ENCODE peak calls at places on chromosomes 13 and 19, in five cellular contexts. W is endodermal cell, L is tibial nerve, P is NB4, A is ovary. F is an unnamed sample.

GRCh38 chr13:30802953-30803478 is 67.7 kb downstream of the ALOX5AP start:
- DNase-seq in W (peak), L (peak), P (peak), A (peak), F (peak)

GRCh38 chr19:6491802-6492592 is 10.1 kb downstream of the TUBB4A start:
- DNase-seq in W (no peak), L (no peak), P (no peak), A (no peak), F (no peak)

GRCh38 chr19:1882089-1882785 is 3.1 kb downstream of the ABHD17A start:
- DNase-seq in W (no peak), L (no peak), P (no peak), A (peak), F (peak)

GRCh38 chr13:105996391-105997028 is 539.0 kb downstream of the EFNB2 start:
- DNase-seq in W (no peak), L (no peak), P (no peak), A (no peak), F (no peak)

GRCh38 chr13:53405616-53406015 is 377.0 kb downstream of the OLFM4 start:
- DNase-seq in W (peak), L (no peak), P (no peak), A (no peak), F (no peak)

GRCh38 chr13:30052127-30052526 is 201.7 kb upstream of the UBL3 start:
- DNase-seq in W (peak), L (no peak), P (peak), A (no peak), F (no peak)

GRCh38 chr19:1090731-1091543 is 4.2 kb downstream of the POLR2E start:
- DNase-seq in W (no peak), L (no peak), P (no peak), A (no peak), F (no peak)

GRCh38 chr13:98301721-98302120 is 124.7 kb upstream of the RNF113B start:
- DNase-seq in W (no peak), L (no peak), P (no peak), A (no peak), F (no peak)

GRCh38 chr19:8145969-8146368 is 3.4 kb downstream of the FBN3 start:
- DNase-seq in W (peak), L (no peak), P (peak), A (no peak), F (no peak)

GRCh38 chr13:66405908-66406802 is 824.0 kb downstream of the PCDH9 start:
- DNase-seq in W (no peak), L (no peak), P (no peak), A (no peak), F (no peak)

GRCh38 chr19:19280561-19280960 is 7.5 kb upstream of the TM6SF2 start:
- DNase-seq in W (no peak), L (no peak), P (no peak), A (no peak), F (no peak)

GRCh38 chr13:23570099-23570926 is at the start of gene TNFRSF19:
- DNase-seq in W (peak), L (peak), P (no peak), A (no peak), F (no peak)

GRCh38 chr13:24008679-24009078 is 111.4 kb upstream of the C1QTNF9B start:
- DNase-seq in W (no peak), L (no peak), P (no peak), A (no peak), F (no peak)

GRCh38 chr13:46728777-46729176 is 68.2 kb downstream of the ESD start:
- DNase-seq in W (peak), L (no peak), P (peak), A (no peak), F (no peak)

GRCh38 chr19:17831419-17831888 is 10.1 kb upstream of the INSL3 start:
- DNase-seq in W (no peak), L (no peak), P (no peak), A (peak), F (no peak)

GRCh38 chr13:78604782-78605611 is 1.6 kb upstream of the POU4F1 start:
- DNase-seq in W (peak), L (no peak), P (peak), A (no peak), F (no peak)

GRCh38 chr19:294819-295686 is 3.9 kb upstream of the PLPP2 start:
- DNase-seq in W (peak), L (no peak), P (peak), A (no peak), F (peak)

GRCh38 chr19:30064776-30065494 is 122.9 kb downstream of the URI1 start:
- DNase-seq in W (peak), L (no peak), P (no peak), A (no peak), F (no peak)

GRCh38 chr19:52896431-52897148 is 845 bp downstream of the ZNF320 start:
- DNase-seq in W (peak), L (no peak), P (no peak), A (peak), F (no peak)

GRCh38 chr13:113117335-113117872 is 5.2 kb upstream of the F10 start:
- DNase-seq in W (no peak), L (no peak), P (no peak), A (no peak), F (no peak)

GRCh38 chr13:21476893-21477472 is 17.9 kb upstream of the ZDHHC20 start:
- DNase-seq in W (peak), L (peak), P (peak), A (peak), F (peak)

GRCh38 chr13:53066411-53066810 is 37.8 kb downstream of the OLFM4 start:
- DNase-seq in W (no peak), L (no peak), P (no peak), A (no peak), F (no peak)

GRCh38 chr19:12543855-12544254 is 7.4 kb downstream of the ZNF564 start:
- DNase-seq in W (no peak), L (no peak), P (peak), A (no peak), F (no peak)

GRCh38 chr13:83350569-83350968 is 531.7 kb downstream of the SLITRK1 start:
- DNase-seq in W (no peak), L (no peak), P (no peak), A (no peak), F (no peak)

GRCh38 chr13:63305641-63306133 is 1890.0 kb upstream of the PCDH20 start:
- DNase-seq in W (no peak), L (no peak), P (no peak), A (no peak), F (no peak)

GRCh38 chr13:40776681-40777165 is 5.7 kb upstream of the MRPS31 start:
- DNase-seq in W (no peak), L (no peak), P (peak), A (no peak), F (peak)

GRCh38 chr13:60613080-60613479 is 216.1 kb downstream of the TDRD3 start:
- DNase-seq in W (no peak), L (no peak), P (no peak), A (no peak), F (no peak)

GRCh38 chr19:11674067-11674492 is 64.7 kb downstream of the ZNF823 start:
- DNase-seq in W (no peak), L (no peak), P (no peak), A (no peak), F (no peak)

GRCh38 chr13:73258396-73258795 is 199.6 kb downstream of the KLF5 start:
- DNase-seq in W (no peak), L (no peak), P (no peak), A (no peak), F (no peak)

GRCh38 chr13:111049791-111050538 is 65.1 kb upstream of the ARHGEF7 start:
- DNase-seq in W (no peak), L (peak), P (peak), A (peak), F (no peak)
- TF ChIP-seq CTCF in W (peak), L (no peak), P (peak), A (peak), F (no peak)

DNA sequence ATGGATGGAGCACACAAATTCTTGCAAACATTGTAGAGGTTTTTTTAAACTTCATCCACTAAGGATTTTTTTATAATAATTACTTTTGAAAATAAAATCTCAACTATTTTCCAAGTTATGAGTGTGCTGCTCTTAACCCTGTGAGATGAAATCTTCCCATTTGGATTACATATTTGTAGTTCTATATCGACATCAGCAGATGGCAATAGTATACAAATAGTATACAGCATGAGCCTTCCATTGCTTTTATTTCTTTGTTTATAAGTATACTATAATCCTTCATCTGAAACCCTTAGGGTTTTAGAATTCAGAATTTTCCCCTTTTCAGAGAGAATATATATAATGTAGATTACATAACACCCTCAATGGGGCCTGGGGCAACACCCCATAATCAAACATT is 70.5 kb downstream of the GJA3 start:
- DNase-seq in W (no peak), L (no peak), P (peak), A (no peak), F (no peak)
- TF ChIP-seq CTCF in W (no peak), L (no peak), P (no peak), A (no peak), F (peak)

GRCh38 chr19:27776524-27776923 is 1436.4 kb downstream of the UQCRFS1 start:
- DNase-seq in W (peak), L (no peak), P (no peak), A (no peak), F (no peak)

GRCh38 chr19:27776020-27776419 is 1436.9 kb downstream of the UQCRFS1 start:
- DNase-seq in W (peak), L (no peak), P (peak), A (no peak), F (no peak)

GRCh38 chr19:27774337-27774736 is 1438.6 kb downstream of the UQCRFS1 start:
- DNase-seq in W (peak), L (no peak), P (peak), A (no peak), F (no peak)

GRCh38 chr19:27774827-27775226 is 1438.1 kb downstream of the UQCRFS1 start:
- DNase-seq in W (peak), L (no peak), P (peak), A (no peak), F (no peak)

DNA sequence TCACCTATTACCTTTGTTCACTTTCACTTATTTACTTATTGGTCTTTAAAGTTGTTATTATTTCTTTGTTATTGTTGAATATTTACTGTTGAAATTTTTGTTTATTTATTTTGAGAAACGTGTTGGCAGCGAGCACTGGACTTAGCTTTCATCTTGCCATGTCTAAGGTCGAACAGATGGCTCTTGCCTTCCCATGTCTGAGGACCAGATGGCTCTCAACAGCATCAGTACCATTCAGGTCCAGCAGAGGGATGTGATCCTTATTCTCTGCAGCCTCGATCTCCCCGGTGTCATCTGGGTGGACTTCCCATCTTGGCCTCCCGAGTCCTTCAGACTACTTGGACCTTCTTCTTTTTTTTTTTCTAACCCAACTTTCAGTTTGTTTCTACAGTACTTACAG is 1437.6 kb downstream of the UQCRFS1 start:
- DNase-seq in W (peak), L (no peak), P (peak), A (no peak), F (no peak)
- TF ChIP-seq CTCF in W (no peak), L (no peak), P (no peak), A (no peak), F (peak)

DNA sequence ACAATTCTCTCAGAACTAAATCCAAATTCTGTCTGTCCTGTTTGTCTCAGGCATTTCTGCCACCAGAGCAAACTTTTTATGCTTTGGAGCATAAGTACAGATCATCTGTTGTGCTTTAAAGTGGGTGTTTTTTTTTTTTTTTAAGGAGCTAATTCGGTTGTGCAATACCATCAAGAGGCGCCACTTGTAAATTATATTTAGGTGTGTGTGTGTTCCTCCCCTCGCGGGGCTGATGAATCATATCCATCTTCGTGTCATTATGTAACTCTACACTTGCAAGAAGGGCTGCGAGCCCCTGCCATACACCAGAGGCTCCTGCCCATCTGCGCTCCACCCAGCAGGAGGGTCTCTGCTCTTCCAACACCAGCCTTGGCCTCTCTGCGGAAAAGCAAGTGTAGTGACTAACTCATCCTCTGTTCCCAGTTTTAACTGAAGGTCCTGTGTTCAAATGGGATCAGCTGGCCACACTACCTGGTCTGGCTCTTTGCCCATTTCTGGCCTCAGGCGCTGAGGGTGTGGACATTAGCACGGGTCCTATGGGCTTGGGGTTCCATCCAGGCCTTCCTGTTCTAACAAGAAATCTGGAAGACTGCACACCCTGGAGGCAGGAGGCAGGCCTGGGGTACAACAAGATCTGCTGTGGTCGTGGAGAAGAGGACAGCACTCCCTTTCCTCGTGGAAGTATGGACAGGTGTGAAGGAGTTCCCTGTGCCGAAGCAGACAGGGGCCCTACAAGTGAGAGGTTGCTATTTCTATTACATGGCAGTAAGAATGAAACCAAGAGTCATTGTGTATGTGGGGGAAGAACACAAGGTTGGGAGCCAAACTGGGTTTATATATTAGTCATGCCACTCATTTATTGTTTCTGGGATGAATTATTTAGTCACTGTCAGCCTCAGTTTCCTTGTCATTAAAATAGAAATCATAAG is 96.1 kb upstream of the MBNL2 start:
- DNase-seq in W (no peak), L (no peak), P (peak), A (peak), F (no peak)
- TF ChIP-seq CTCF in W (no peak), L (no peak), P (no peak), A (no peak), F (no peak)

GRCh38 chr19:45469835-45470146 is 2.0 kb downstream of the FOSB start:
- DNase-seq in W (no peak), L (peak), P (no peak), A (no peak), F (no peak)

GRCh38 chr19:45468803-45469131 is 971 bp downstream of the FOSB start:
- DNase-seq in W (no peak), L (no peak), P (no peak), A (no peak), F (no peak)

GRCh38 chr19:45468159-45468651 is 409 bp downstream of the FOSB start:
- DNase-seq in W (peak), L (no peak), P (peak), A (peak), F (peak)

GRCh38 chr19:45470147-45471081 is 2.6 kb downstream of the FOSB start:
- DNase-seq in W (no peak), L (no peak), P (no peak), A (peak), F (peak)

GRCh38 chr19:45469132-45469834 is 1.5 kb downstream of the FOSB start:
- DNase-seq in W (peak), L (peak), P (peak), A (peak), F (peak)
- TF ChIP-seq CTCF in W (no peak), L (no peak), P (no peak), A (no peak), F (no peak)

DNA sequence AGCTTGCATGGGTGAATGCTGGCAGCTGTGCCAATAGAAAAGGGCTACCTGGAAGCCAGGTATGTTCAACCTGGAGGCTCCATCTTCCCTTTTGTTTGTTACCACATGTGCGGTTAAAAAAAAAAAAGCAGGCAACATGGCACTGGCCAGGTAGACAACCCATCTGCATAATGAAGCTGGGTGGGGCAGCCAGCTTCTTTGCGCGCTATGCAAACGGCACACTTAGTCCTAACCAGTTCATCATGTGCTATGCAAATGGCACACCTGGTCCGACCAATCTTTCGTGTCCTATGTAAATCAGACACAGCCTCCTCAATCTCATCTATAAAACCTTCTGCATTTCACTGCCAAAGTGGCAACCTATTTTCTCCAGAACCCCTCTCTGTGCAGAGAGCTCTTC is 11.3 kb upstream of the IGSF23 start:
- DNase-seq in W (no peak), L (no peak), P (no peak), A (no peak), F (no peak)
- TF ChIP-seq CTCF in W (no peak), L (no peak), P (no peak), A (no peak), F (no peak)

DNA sequence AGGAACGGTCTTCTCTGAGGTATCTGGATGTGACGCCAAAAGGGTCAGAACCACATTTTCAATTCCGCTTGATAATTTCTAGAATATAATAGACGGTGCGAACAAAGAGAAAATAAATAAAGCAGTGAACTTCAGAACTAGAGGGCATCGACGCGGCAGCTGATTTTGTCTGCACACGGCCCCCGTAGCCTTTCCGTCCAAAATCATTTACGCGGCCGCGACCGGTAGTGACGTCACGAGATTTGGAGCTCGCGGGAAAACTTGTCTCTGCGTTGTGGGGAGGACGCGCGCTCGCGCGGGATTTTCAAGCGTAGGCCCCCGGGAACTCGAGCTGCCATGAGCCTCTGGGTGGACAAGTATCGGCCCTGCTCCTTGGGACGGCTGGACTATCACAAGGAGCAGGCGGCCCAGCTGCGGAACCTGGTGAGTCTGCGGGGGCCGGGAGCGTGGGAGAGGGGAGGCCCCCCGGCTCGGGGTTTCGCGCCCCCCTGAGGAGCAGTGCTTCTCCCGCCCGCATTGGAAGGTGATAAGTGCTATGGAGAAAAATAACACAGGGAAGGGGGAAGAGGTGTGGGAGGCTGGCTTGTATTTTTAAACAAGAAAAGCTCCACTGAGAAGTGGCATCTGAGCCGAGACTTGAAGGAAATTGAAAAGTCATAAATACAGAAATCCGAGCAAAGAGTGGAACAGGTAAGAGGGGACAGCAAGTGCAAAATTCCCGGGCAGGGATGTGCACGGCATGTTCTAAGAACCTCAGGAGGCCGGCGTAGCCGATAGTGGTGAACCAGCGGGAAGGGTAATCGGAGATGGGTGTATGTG is at the start of gene RFC3:
- DNase-seq in W (peak), L (peak), P (peak), A (peak), F (peak)
- TF ChIP-seq CTCF in W (no peak), L (no peak), P (no peak), A (no peak), F (no peak)

F was measured in natural killer cell.